ENCODE peak calls at places on chromosomes 13 and 19, in eight cellular contexts. K is Calu3, Q is cardiac muscle cell, S is NCI-H2029 treated with DMSO at 0.1 percent for 48 hours, F is T follicular helper cell, E is pancreas, G is MCF 10A, Z is activated T-cell treated with anti-CD3 and anti-CD28 coated beads for 24 hours. H is an unnamed sample.
A peak's percentile ranks its signal among the peaks of the same experiment; 100 is the strongest.

GRCh38 chr19:53971608-53972007 is 8.9 kb downstream of the CACNG8 start:
- DNase-seq in K (no peak), Q (no peak), S (no peak), F (no peak), E (no peak), G (no peak), Z (no peak), H (no peak)

GRCh38 chr13:81872581-81872980 is 1531.7 kb upstream of the SPRY2 start:
- DNase-seq in K (peak; percentile 3), Q (no peak), S (no peak), F (no peak), E (no peak), G (peak; percentile 49), Z (no peak), H (peak; percentile 43)

GRCh38 chr19:48967346-48968178 is 2.5 kb downstream of the FTL start:
- DNase-seq in K (no peak), Q (peak; percentile 86), S (no peak), F (no peak), E (no peak), G (peak; percentile 24), Z (no peak), H (no peak)

GRCh38 chr19:28686741-28687140 is 526.2 kb downstream of the UQCRFS1 start:
- DNase-seq in K (no peak), Q (no peak), S (no peak), F (no peak), E (no peak), G (no peak), Z (no peak), H (no peak)

GRCh38 chr19:12777217-12778019 is 2.1 kb upstream of the HOOK2 start:
- DNase-seq in K (peak; percentile 87), Q (peak; percentile 84), S (peak; percentile 38), F (peak; percentile 70), E (peak; percentile 95), G (peak; percentile 80), Z (peak; percentile 71), H (peak; percentile 89)

GRCh38 chr19:28737021-28737525 is 475.9 kb downstream of the UQCRFS1 start:
- DNase-seq in K (peak; percentile 7), Q (peak; percentile 71), S (peak; percentile 28), F (no peak), E (no peak), G (no peak), Z (peak; percentile 4), H (peak; percentile 35)

GRCh38 chr19:17680235-17680722 is 7.9 kb downstream of the UNC13A start:
- DNase-seq in K (peak; percentile 60), Q (peak; percentile 58), S (no peak), F (no peak), E (peak; percentile 73), G (no peak), Z (peak; percentile 13), H (peak; percentile 51)

GRCh38 chr19:18414504-18415176 is 4.6 kb upstream of the SSBP4 start:
- DNase-seq in K (peak; percentile 31), Q (peak; percentile 46), S (no peak), F (no peak), E (no peak), G (no peak), Z (no peak), H (no peak)

GRCh38 chr13:38348890-38349289 is 761 bp upstream of the UFM1 start:
- DNase-seq in K (no peak), Q (no peak), S (no peak), F (no peak), E (no peak), G (peak; percentile 43), Z (peak; percentile 16), H (peak; percentile 30)

GRCh38 chr19:7868326-7868670 is 5.9 kb downstream of the PRR36 start:
- DNase-seq in K (no peak), Q (no peak), S (no peak), F (no peak), E (no peak), G (no peak), Z (no peak), H (peak; percentile 67)

GRCh38 chr19:30217461-30217860 is 154.7 kb upstream of the ZNF536 start:
- DNase-seq in K (no peak), Q (no peak), S (no peak), F (no peak), E (no peak), G (no peak), Z (no peak), H (no peak)

GRCh38 chr19:44212250-44212864 is at the start of gene ZNF227:
- DNase-seq in K (peak; percentile 86), Q (peak; percentile 98), S (peak; percentile 83), F (peak; percentile 68), E (peak; percentile 91), G (peak; percentile 96), Z (peak; percentile 73), H (peak; percentile 92)

GRCh38 chr13:48709213-48709612 is 55.5 kb downstream of the CYSLTR2 start:
- DNase-seq in K (no peak), Q (no peak), S (no peak), F (no peak), E (no peak), G (no peak), Z (no peak), H (no peak)

GRCh38 chr19:16200038-16200775 is 2.5 kb downstream of the AP1M1 start:
- DNase-seq in K (no peak), Q (peak; percentile 80), S (no peak), F (no peak), E (no peak), G (peak; percentile 64), Z (no peak), H (no peak)

GRCh38 chr19:51602189-51602854 is 27.9 kb downstream of the SIGLEC5 start:
- DNase-seq in K (no peak), Q (no peak), S (no peak), F (no peak), E (no peak), G (no peak), Z (no peak), H (no peak)

GRCh38 chr13:43792456-43792855 is 5.7 kb upstream of the ENOX1 start:
- DNase-seq in K (no peak), Q (peak; percentile 80), S (no peak), F (no peak), E (no peak), G (peak; percentile 37), Z (no peak), H (peak; percentile 10)

GRCh38 chr13:93172109-93172508 is 54.5 kb upstream of the GPC6 start:
- DNase-seq in K (no peak), Q (no peak), S (no peak), F (no peak), E (no peak), G (no peak), Z (no peak), H (no peak)